ENCODE peak calls at places on chromosomes 12 and 14, in four cellular contexts. One of them, this sample, is unnamed.

GRCh38 chr12:6229823-6230222 is 29.6 kb downstream of the CD9 start:
- DNase-seq in IMR-90: peak
- DNase-seq in GM12878: no peak
- DNase-seq in K562: no peak
- DNase-seq in this sample: peak

GRCh38 chr12:56193025-56193578 is 3.8 kb upstream of the SMARCC2 start:
- DNase-seq in IMR-90: peak
- DNase-seq in GM12878: peak
- DNase-seq in K562: peak
- DNase-seq in this sample: peak

GRCh38 chr14:93276031-93276716 is 56.7 kb downstream of the BTBD7 start:
- DNase-seq in IMR-90: no peak
- DNase-seq in GM12878: no peak
- DNase-seq in K562: no peak
- DNase-seq in this sample: no peak

GRCh38 chr12:14769462-14769836 is 33.8 kb downstream of the WBP11 start:
- DNase-seq in IMR-90: peak
- DNase-seq in GM12878: no peak
- DNase-seq in K562: no peak
- DNase-seq in this sample: no peak

GRCh38 chr12:66500094-66500493 is 178.8 kb downstream of the GRIP1 start:
- DNase-seq in IMR-90: no peak
- DNase-seq in GM12878: no peak
- DNase-seq in K562: no peak
- DNase-seq in this sample: no peak

GRCh38 chr14:93333631-93334095 is 827 bp upstream of the BTBD7 start:
- DNase-seq in IMR-90: no peak
- DNase-seq in GM12878: no peak
- DNase-seq in K562: no peak
- DNase-seq in this sample: no peak

GRCh38 chr14:58549358-58549757 is 88.4 kb upstream of the DACT1 start:
- DNase-seq in IMR-90: peak
- DNase-seq in GM12878: no peak
- DNase-seq in K562: no peak
- DNase-seq in this sample: no peak

GRCh38 chr12:4909734-4910501 is at the start of gene KCNA1:
- DNase-seq in IMR-90: no peak
- DNase-seq in GM12878: no peak
- DNase-seq in K562: no peak
- DNase-seq in this sample: no peak

DNA sequence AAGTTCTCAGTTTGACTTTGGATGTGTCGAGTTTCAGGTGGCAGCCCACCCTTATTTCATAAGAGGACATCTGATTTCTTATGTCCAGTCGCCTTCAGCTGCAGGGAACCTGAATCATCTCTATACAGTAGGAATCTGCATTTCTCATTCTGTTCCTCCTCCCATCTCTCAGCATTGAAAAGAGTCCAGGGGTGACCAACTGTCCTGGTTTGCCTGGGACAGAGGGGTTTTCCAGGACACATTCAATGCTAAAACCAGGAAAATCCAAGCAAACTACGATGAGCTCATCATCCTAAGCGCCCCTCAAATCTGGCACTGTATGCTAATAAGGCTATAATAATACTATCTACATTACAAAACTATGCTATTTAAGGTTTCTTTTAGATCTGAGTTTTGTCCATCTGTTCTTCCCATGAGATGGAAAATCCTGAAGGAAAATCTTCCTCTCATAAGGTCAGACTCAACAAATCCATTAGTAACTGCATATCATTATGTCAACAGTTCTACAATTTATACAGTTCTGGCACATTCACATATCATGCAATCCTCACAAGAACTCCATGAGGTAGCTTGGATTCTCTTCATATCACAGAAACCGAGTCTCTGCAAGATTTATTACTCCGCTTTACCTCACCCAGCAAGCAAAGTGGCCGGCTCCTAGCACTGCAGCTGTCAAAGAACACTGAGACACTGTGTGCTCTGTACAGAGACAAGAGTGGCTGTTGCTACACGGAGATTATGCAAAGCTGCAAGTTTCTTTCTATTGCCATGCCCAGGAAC is 15.6 kb upstream of the CALM1 start:
- DNase-seq in IMR-90: no peak
- DNase-seq in GM12878: no peak
- DNase-seq in K562: no peak
- DNase-seq in this sample: no peak
- TF ChIP-seq FOS in IMR-90: no peak
- TF ChIP-seq FOS in GM12878: no peak
- TF ChIP-seq FOS in K562: no peak
- TF ChIP-seq FOS in this sample: no peak

GRCh38 chr12:117279606-117280005 is 81.8 kb downstream of the NOS1 start:
- DNase-seq in IMR-90: no peak
- DNase-seq in GM12878: no peak
- DNase-seq in K562: no peak
- DNase-seq in this sample: no peak

GRCh38 chr12:117284160-117284559 is 77.3 kb downstream of the NOS1 start:
- DNase-seq in IMR-90: no peak
- DNase-seq in GM12878: no peak
- DNase-seq in K562: no peak
- DNase-seq in this sample: no peak

GRCh38 chr12:117277875-117278274 is 83.6 kb downstream of the NOS1 start:
- DNase-seq in IMR-90: no peak
- DNase-seq in GM12878: no peak
- DNase-seq in K562: no peak
- DNase-seq in this sample: no peak

GRCh38 chr12:117280019-117280680 is 81.3 kb downstream of the NOS1 start:
- DNase-seq in IMR-90: no peak
- DNase-seq in GM12878: no peak
- DNase-seq in K562: no peak
- DNase-seq in this sample: no peak

GRCh38 chr12:117282490-117282889 is 78.9 kb downstream of the NOS1 start:
- DNase-seq in IMR-90: no peak
- DNase-seq in GM12878: no peak
- DNase-seq in K562: no peak
- DNase-seq in this sample: no peak
- TF ChIP-seq FOS in IMR-90: no peak
- TF ChIP-seq FOS in GM12878: no peak
- TF ChIP-seq FOS in K562: no peak
- TF ChIP-seq FOS in this sample: no peak

GRCh38 chr12:122104844-122105243 is 26.3 kb downstream of the MLXIP start:
- DNase-seq in IMR-90: no peak
- DNase-seq in GM12878: no peak
- DNase-seq in K562: no peak
- DNase-seq in this sample: no peak
- TF ChIP-seq FOS in IMR-90: no peak
- TF ChIP-seq FOS in GM12878: no peak
- TF ChIP-seq FOS in K562: no peak
- TF ChIP-seq FOS in this sample: no peak

DNA sequence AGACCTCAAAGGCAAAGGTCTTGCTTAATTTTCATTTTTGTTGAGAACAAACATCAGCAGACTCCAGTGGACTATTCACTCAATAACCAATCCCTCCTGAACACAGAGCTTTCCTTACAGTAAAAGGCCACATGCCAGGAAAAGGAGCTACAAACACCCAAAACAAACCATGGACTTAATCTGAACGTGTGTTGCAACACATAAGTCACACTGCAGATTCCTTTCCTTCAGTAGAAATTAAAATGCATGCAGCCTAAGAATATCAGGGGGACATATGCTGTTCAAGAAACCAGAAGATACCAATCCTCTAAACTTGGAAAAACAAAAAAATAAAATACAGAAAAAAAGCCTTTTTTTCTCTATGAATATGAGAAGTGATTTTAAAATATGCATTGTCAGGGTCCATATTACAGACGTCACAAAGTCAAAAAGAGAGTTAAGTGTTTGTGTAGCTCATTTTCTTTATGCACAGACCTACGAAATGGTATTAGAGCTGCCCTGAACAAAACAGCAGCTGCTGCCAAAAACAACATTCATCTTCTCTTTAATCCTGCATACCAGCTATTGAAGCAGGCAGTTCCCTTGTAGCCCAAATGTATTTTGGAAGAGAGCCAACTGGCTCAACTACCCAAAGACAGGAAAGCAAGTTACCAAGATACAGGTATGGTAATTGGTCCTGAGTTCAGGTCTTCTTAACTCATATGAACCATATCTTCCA is 26.2 kb downstream of the KITLG start:
- DNase-seq in IMR-90: peak
- DNase-seq in GM12878: no peak
- DNase-seq in K562: no peak
- DNase-seq in this sample: peak
- TF ChIP-seq FOS in IMR-90: no peak
- TF ChIP-seq FOS in GM12878: no peak
- TF ChIP-seq FOS in K562: no peak
- TF ChIP-seq FOS in this sample: no peak

This sample was measured in endothelial cell of umbilical vein.